ENCODE peak calls at places on chromosomes 2 and 18, in seven cellular contexts. C is hippocampal formation; Q is caudate nucleus; X is brain microvascular endothelial cell; L is stimulated activated CD4-positive, alpha-beta T cell treated with anti-CD3 and anti-CD28 coated beads, Interleukin-1b, Interleukin-23, amount 100 ng/mL, for 24 hours; E is uterus; K is posterior vena cava. H is an unnamed sample.

GRCh38 chr18:77271720-77272481 is 22.3 kb downstream of the GALR1 start:
- DNase-seq in E (no peak), K (no peak), Q (no peak), L (no peak), X (peak; percentile 77), C (no peak), H (no peak)

GRCh38 chr2:23293756-23294155 is 91.2 kb upstream of the KLHL29 start:
- DNase-seq in Q (no peak), E (peak; percentile 20), X (no peak), C (no peak), K (no peak), L (no peak), H (no peak)

GRCh38 chr2:72211359-72211758 is 63.7 kb upstream of the CYP26B1 start:
- DNase-seq in L (no peak), C (no peak), E (no peak), K (no peak), Q (no peak), X (peak; percentile 9), H (no peak)

GRCh38 chr18:49447810-49448745 is 12.4 kb downstream of the DYM start:
- DNase-seq in L (no peak), K (no peak), X (peak; percentile 41), E (no peak), C (no peak), Q (no peak), H (peak; percentile 58)

GRCh38 chr2:128311755-128312341 is 6.8 kb downstream of the HS6ST1 start:
- DNase-seq in L (no peak), Q (no peak), E (no peak), X (no peak), K (peak; percentile 74), C (no peak), H (no peak)

GRCh38 chr2:101844055-101844635 is 146.6 kb downstream of the MAP4K4 start:
- DNase-seq in Q (no peak), L (no peak), E (no peak), C (no peak), K (no peak), X (peak; percentile 69), H (no peak)

GRCh38 chr2:21331625-21332370 is 208.0 kb downstream of the TDRD15 start:
- DNase-seq in Q (no peak), E (no peak), L (no peak), C (no peak), X (no peak), K (no peak), H (no peak)

GRCh38 chr2:183995632-183996031 is 602.7 kb upstream of the ZNF804A start:
- DNase-seq in C (no peak), E (no peak), Q (no peak), K (no peak), L (no peak), X (peak; percentile 61), H (peak; percentile 25)

GRCh38 chr2:159080641-159081040 is 112.2 kb downstream of the TANC1 start:
- DNase-seq in L (no peak), E (no peak), X (no peak), Q (no peak), K (no peak), C (no peak), H (no peak)

GRCh38 chr2:17749753-17750438 is 3.7 kb downstream of the SMC6 start:
- DNase-seq in E (no peak), C (no peak), K (no peak), X (no peak), Q (no peak), L (no peak), H (no peak)

GRCh38 chr2:240999001-240999791 is 778 bp downstream of the SNED1 start:
- DNase-seq in E (peak; percentile 15), L (no peak), X (no peak), C (no peak), Q (no peak), K (peak; percentile 81), H (no peak)

GRCh38 chr2:232444409-232445148 is 11.4 kb upstream of the ALPI start:
- DNase-seq in C (no peak), E (no peak), K (no peak), X (peak; percentile 70), L (peak; percentile 62), Q (no peak), H (no peak)

GRCh38 chr18:68699043-68699442 is 15.9 kb downstream of the TMX3 start:
- DNase-seq in K (no peak), L (no peak), Q (no peak), C (no peak), X (no peak), E (no peak), H (no peak)

GRCh38 chr18:68772268-68772667 is 25.6 kb upstream of the CCDC102B start:
- DNase-seq in X (no peak), L (no peak), E (no peak), Q (no peak), C (no peak), K (no peak), H (no peak)

GRCh38 chr2:112712903-112713584 is 7.8 kb upstream of the NT5DC4 start:
- DNase-seq in E (no peak), Q (no peak), X (peak; percentile 97), L (no peak), K (no peak), C (no peak), H (no peak)

GRCh38 chr2:120606931-120607330 is 128.7 kb upstream of the GLI2 start:
- DNase-seq in Q (no peak), E (no peak), L (no peak), C (no peak), X (no peak), K (peak; percentile 70), H (no peak)

GRCh38 chr2:175366814-175367213 is 185.3 kb upstream of the ATP5MC3 start:
- DNase-seq in C (no peak), X (peak; percentile 59), Q (no peak), E (no peak), L (no peak), K (no peak), H (peak; percentile 69)

GRCh38 chr2:219688560-219689445 is 61.4 kb downstream of the SLC4A3 start:
- DNase-seq in C (no peak), X (peak; percentile 84), Q (no peak), L (no peak), K (no peak), E (peak; percentile 26), H (no peak)

GRCh38 chr2:102044967-102045489 is 53.3 kb downstream of the IL1R2 start:
- DNase-seq in L (no peak), C (no peak), Q (no peak), E (no peak), K (no peak), X (no peak), H (no peak)

GRCh38 chr2:173099804-173100203 is 24.2 kb downstream of the MAP3K20 start:
- DNase-seq in Q (no peak), K (no peak), L (no peak), E (no peak), X (no peak), C (no peak), H (no peak)

GRCh38 chr2:165909466-165909865 is 44.1 kb downstream of the TTC21B start:
- DNase-seq in L (no peak), X (no peak), E (no peak), C (no peak), Q (no peak), K (no peak), H (no peak)

GRCh38 chr2:214575030-214575949 is 164.4 kb downstream of the VWC2L start:
- DNase-seq in C (peak; percentile 78), Q (peak; percentile 61), K (no peak), L (no peak), X (no peak), E (no peak), H (no peak)

GRCh38 chr2:229273384-229274338 is 2.6 kb upstream of the PID1 start:
- DNase-seq in K (no peak), Q (no peak), C (peak; percentile 36), L (no peak), X (peak; percentile 72), E (peak; percentile 51), H (peak; percentile 80)

H was measured in NCI-H1105 treated with DMSO at 0.1 percent for 48 hours.